ENCODE peak calls at places on chromosomes 13 and 19, in four cellular contexts. One of them, this sample, is unnamed.

GRCh38 chr19:30225615-30226463 is 146.3 kb upstream of the ZNF536 start:
- DNase-seq in D721Med: no peak
- DNase-seq in stomach: no peak
- DNase-seq in bronchial epithelial cell: no peak
- DNase-seq in this sample: no peak

GRCh38 chr13:101453784-101454201 is 1.3 kb downstream of the ITGBL1 start:
- DNase-seq in bronchial epithelial cell: peak; percentile 52
- DNase-seq in stomach: peak; percentile 47
- DNase-seq in D721Med: no peak
- DNase-seq in this sample: no peak

GRCh38 chr13:41678320-41678719 is 221.0 kb downstream of the RGCC start:
- DNase-seq in bronchial epithelial cell: no peak
- DNase-seq in stomach: no peak
- DNase-seq in D721Med: no peak
- DNase-seq in this sample: no peak

GRCh38 chr19:33492951-33493350 is 28.6 kb downstream of the PEPD start:
- DNase-seq in stomach: no peak
- DNase-seq in D721Med: no peak
- DNase-seq in bronchial epithelial cell: no peak
- DNase-seq in this sample: no peak

GRCh38 chr19:12833747-12834417 is 497 bp downstream of the RTBDN start:
- DNase-seq in stomach: peak; percentile 28
- DNase-seq in D721Med: peak; percentile 63
- DNase-seq in bronchial epithelial cell: no peak
- DNase-seq in this sample: no peak

GRCh38 chr19:34722353-34722752 is 11.7 kb upstream of the ZNF181 start:
- DNase-seq in stomach: no peak
- DNase-seq in bronchial epithelial cell: no peak
- DNase-seq in D721Med: no peak
- DNase-seq in this sample: no peak

GRCh38 chr19:7516281-7516862 is 469 bp downstream of the ZNF358 start:
- DNase-seq in stomach: no peak
- DNase-seq in D721Med: no peak
- DNase-seq in bronchial epithelial cell: no peak
- DNase-seq in this sample: no peak

GRCh38 chr19:38266070-38266469 is 1.7 kb downstream of the SPINT2 start:
- DNase-seq in bronchial epithelial cell: peak; percentile 58
- DNase-seq in D721Med: no peak
- DNase-seq in stomach: no peak
- DNase-seq in this sample: no peak

GRCh38 chr19:804419-805160 is 7.3 kb downstream of the PTBP1 start:
- DNase-seq in bronchial epithelial cell: no peak
- DNase-seq in D721Med: peak; percentile 10
- DNase-seq in stomach: no peak
- DNase-seq in this sample: no peak

GRCh38 chr19:44714597-44715169 is 15.7 kb downstream of the CEACAM16 start:
- DNase-seq in stomach: no peak
- DNase-seq in bronchial epithelial cell: no peak
- DNase-seq in D721Med: no peak
- DNase-seq in this sample: no peak

GRCh38 chr13:114007566-114007965 is 33.7 kb upstream of the C13orf46 start:
- DNase-seq in D721Med: no peak
- DNase-seq in stomach: no peak
- DNase-seq in bronchial epithelial cell: no peak
- DNase-seq in this sample: peak; percentile 18

GRCh38 chr13:94548382-94549240 is 47.3 kb downstream of the TGDS start:
- DNase-seq in D721Med: no peak
- DNase-seq in stomach: peak; percentile 32
- DNase-seq in bronchial epithelial cell: peak; percentile 21
- DNase-seq in this sample: no peak

GRCh38 chr19:58351558-58351878 is 1.8 kb downstream of the A1BG start:
- DNase-seq in bronchial epithelial cell: no peak
- DNase-seq in D721Med: no peak
- DNase-seq in stomach: no peak
- DNase-seq in this sample: no peak

GRCh38 chr19:3660493-3661219 is 34.1 kb upstream of the CACTIN start:
- DNase-seq in bronchial epithelial cell: no peak
- DNase-seq in D721Med: no peak
- DNase-seq in stomach: no peak
- DNase-seq in this sample: no peak

GRCh38 chr13:113907637-113908617 is 44.1 kb upstream of the GAS6 start:
- DNase-seq in stomach: peak; percentile 25
- DNase-seq in bronchial epithelial cell: peak; percentile 61
- DNase-seq in D721Med: no peak
- DNase-seq in this sample: no peak

GRCh38 chr13:45361596-45362206 is 20.7 kb upstream of the TPT1 start:
- DNase-seq in D721Med: no peak
- DNase-seq in bronchial epithelial cell: peak; percentile 96
- DNase-seq in stomach: no peak
- DNase-seq in this sample: no peak

GRCh38 chr19:7987084-7987768 is 18.2 kb downstream of the ELAVL1 start:
- DNase-seq in bronchial epithelial cell: no peak
- DNase-seq in D721Med: no peak
- DNase-seq in stomach: no peak
- DNase-seq in this sample: no peak

GRCh38 chr13:101454767-101455166 is 2.3 kb downstream of the ITGBL1 start:
- DNase-seq in D721Med: no peak
- DNase-seq in stomach: no peak
- DNase-seq in bronchial epithelial cell: peak; percentile 76
- DNase-seq in this sample: no peak

GRCh38 chr13:29474991-29475390 is 120.5 kb downstream of the SLC7A1 start:
- DNase-seq in stomach: no peak
- DNase-seq in D721Med: no peak
- DNase-seq in bronchial epithelial cell: peak; percentile 18
- DNase-seq in this sample: no peak

GRCh38 chr19:1408300-1409203 is 1.2 kb downstream of the DAZAP1 start:
- DNase-seq in D721Med: no peak
- DNase-seq in bronchial epithelial cell: no peak
- DNase-seq in stomach: peak; percentile 51
- DNase-seq in this sample: no peak

GRCh38 chr13:35693142-35693784 is 216.8 kb upstream of the MAB21L1 start:
- DNase-seq in bronchial epithelial cell: no peak
- DNase-seq in D721Med: no peak
- DNase-seq in stomach: no peak
- DNase-seq in this sample: no peak

GRCh38 chr19:52917531-52917930 is 5.7 kb downstream of the ZNF888 start:
- DNase-seq in bronchial epithelial cell: no peak
- DNase-seq in D721Med: no peak
- DNase-seq in stomach: no peak
- DNase-seq in this sample: no peak
- TF ChIP-seq CTCF in bronchial epithelial cell: no peak
- TF ChIP-seq CTCF in D721Med: no peak
- TF ChIP-seq CTCF in stomach: no peak
- TF ChIP-seq CTCF in this sample: no peak

GRCh38 chr19:15869109-15869555 is 28.7 kb downstream of the CYP4F2 start:
- DNase-seq in D721Med: no peak
- DNase-seq in bronchial epithelial cell: peak; percentile 92
- DNase-seq in stomach: peak; percentile 42
- DNase-seq in this sample: no peak

GRCh38 chr19:15869873-15870272 is 28.0 kb downstream of the CYP4F2 start:
- DNase-seq in D721Med: no peak
- DNase-seq in stomach: no peak
- DNase-seq in bronchial epithelial cell: no peak
- DNase-seq in this sample: no peak

GRCh38 chr19:15866646-15867045 is 31.2 kb downstream of the CYP4F2 start:
- DNase-seq in bronchial epithelial cell: no peak
- DNase-seq in stomach: no peak
- DNase-seq in D721Med: no peak
- DNase-seq in this sample: no peak

GRCh38 chr19:15875075-15875474 is 22.8 kb downstream of the CYP4F2 start:
- DNase-seq in D721Med: no peak
- DNase-seq in stomach: no peak
- DNase-seq in bronchial epithelial cell: no peak
- DNase-seq in this sample: no peak

GRCh38 chr19:15871570-15871969 is 26.3 kb downstream of the CYP4F2 start:
- DNase-seq in bronchial epithelial cell: no peak
- DNase-seq in D721Med: no peak
- DNase-seq in stomach: no peak
- DNase-seq in this sample: no peak
- TF ChIP-seq CTCF in bronchial epithelial cell: no peak
- TF ChIP-seq CTCF in D721Med: no peak
- TF ChIP-seq CTCF in stomach: no peak
- TF ChIP-seq CTCF in this sample: no peak

GRCh38 chr13:32940601-32941000 is 75.6 kb upstream of the KL start:
- DNase-seq in bronchial epithelial cell: no peak
- DNase-seq in stomach: no peak
- DNase-seq in D721Med: no peak
- DNase-seq in this sample: no peak
- TF ChIP-seq CTCF in bronchial epithelial cell: no peak
- TF ChIP-seq CTCF in stomach: no peak
- TF ChIP-seq CTCF in D721Med: no peak
- TF ChIP-seq CTCF in this sample: no peak

DNA sequence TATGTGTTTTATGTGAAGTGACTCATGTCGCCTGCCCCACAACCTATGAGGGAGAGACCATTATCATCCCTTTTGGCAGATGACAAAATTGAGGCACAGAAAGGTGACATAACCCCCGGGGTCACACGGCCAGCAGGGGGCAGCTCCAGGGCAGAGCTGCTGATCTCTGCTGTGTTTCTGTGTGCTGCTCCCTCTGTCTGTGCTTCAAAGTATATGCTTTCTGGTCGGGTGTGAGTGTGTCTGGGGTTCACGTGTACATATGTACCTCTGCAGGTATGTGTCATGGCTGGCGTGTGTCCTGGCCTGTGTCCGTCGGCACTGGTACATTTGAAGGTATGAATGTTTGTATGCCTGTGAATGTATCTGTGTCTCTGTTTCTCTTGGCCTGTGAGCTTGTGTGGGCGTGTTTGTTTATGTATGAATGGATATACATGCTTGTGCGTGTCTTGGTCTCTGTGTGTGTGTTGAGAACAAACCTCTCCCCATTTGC is 7.1 kb downstream of the LIPE start:
- DNase-seq in bronchial epithelial cell: peak; percentile 99
- DNase-seq in D721Med: no peak
- DNase-seq in stomach: peak; percentile 48
- DNase-seq in this sample: no peak
- TF ChIP-seq CTCF in bronchial epithelial cell: peak; percentile 87
- TF ChIP-seq CTCF in D721Med: peak; percentile 47
- TF ChIP-seq CTCF in stomach: peak; percentile 27
- TF ChIP-seq CTCF in this sample: peak; percentile 50

GRCh38 chr19:46717034-46717715 is at the start of gene PRKD2:
- DNase-seq in bronchial epithelial cell: peak; percentile 31
- DNase-seq in stomach: peak; percentile 93
- DNase-seq in D721Med: peak; percentile 96
- DNase-seq in this sample: peak; percentile 87
- TF ChIP-seq CTCF in bronchial epithelial cell: no peak
- TF ChIP-seq CTCF in stomach: no peak
- TF ChIP-seq CTCF in D721Med: no peak
- TF ChIP-seq CTCF in this sample: no peak

GRCh38 chr19:14370169-14370998 is 10.9 kb upstream of the ADGRE5 start:
- DNase-seq in bronchial epithelial cell: no peak
- DNase-seq in stomach: no peak
- DNase-seq in D721Med: no peak
- DNase-seq in this sample: peak; percentile 70
- TF ChIP-seq CTCF in bronchial epithelial cell: no peak
- TF ChIP-seq CTCF in stomach: no peak
- TF ChIP-seq CTCF in D721Med: no peak
- TF ChIP-seq CTCF in this sample: no peak

DNA sequence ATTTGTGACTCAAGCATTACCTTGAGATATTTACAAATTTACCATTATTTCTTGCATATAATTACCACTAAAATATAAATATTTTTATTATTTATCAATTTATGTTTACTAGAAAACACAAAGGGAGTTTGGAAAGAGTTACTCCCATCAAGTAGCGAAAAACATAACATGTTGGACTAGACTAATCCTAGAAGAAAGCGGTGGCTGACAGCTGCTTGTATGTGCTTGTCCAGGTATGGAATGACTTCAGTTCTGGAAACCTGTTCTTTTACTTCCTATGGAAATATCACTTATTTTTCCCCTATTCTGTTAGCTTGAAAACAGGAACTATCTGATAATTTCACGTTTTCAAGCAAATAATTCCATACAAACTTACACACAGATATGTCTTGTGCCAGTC is 28.5 kb downstream of the SLITRK1 start:
- DNase-seq in D721Med: no peak
- DNase-seq in bronchial epithelial cell: peak; percentile 11
- DNase-seq in stomach: no peak
- DNase-seq in this sample: no peak
- TF ChIP-seq CTCF in D721Med: no peak
- TF ChIP-seq CTCF in bronchial epithelial cell: no peak
- TF ChIP-seq CTCF in stomach: no peak
- TF ChIP-seq CTCF in this sample: no peak

GRCh38 chr19:14682084-14682483 is 7.4 kb upstream of the ADGRE3 start:
- DNase-seq in D721Med: no peak
- DNase-seq in bronchial epithelial cell: no peak
- DNase-seq in stomach: no peak
- DNase-seq in this sample: no peak

GRCh38 chr19:14683439-14683838 is 6.4 kb upstream of the ZNF333 start:
- DNase-seq in bronchial epithelial cell: no peak
- DNase-seq in stomach: no peak
- DNase-seq in D721Med: no peak
- DNase-seq in this sample: peak; percentile 79

GRCh38 chr19:14689598-14690503 is at the start of gene ZNF333:
- DNase-seq in bronchial epithelial cell: peak; percentile 67
- DNase-seq in stomach: peak; percentile 98
- DNase-seq in D721Med: peak; percentile 66
- DNase-seq in this sample: peak; percentile 90

GRCh38 chr19:14686411-14686810 is 3.4 kb upstream of the ZNF333 start:
- DNase-seq in bronchial epithelial cell: peak; percentile 35
- DNase-seq in stomach: no peak
- DNase-seq in D721Med: no peak
- DNase-seq in this sample: no peak
- TF ChIP-seq CTCF in bronchial epithelial cell: peak; percentile 17
- TF ChIP-seq CTCF in stomach: no peak
- TF ChIP-seq CTCF in D721Med: peak; percentile 35
- TF ChIP-seq CTCF in this sample: peak; percentile 76

GRCh38 chr13:37869756-37870488 is at the start of gene TRPC4:
- DNase-seq in stomach: peak; percentile 31
- DNase-seq in bronchial epithelial cell: peak; percentile 41
- DNase-seq in D721Med: no peak
- DNase-seq in this sample: no peak

GRCh38 chr13:37870895-37871550 is 1.5 kb upstream of the TRPC4 start:
- DNase-seq in D721Med: no peak
- DNase-seq in stomach: no peak
- DNase-seq in bronchial epithelial cell: peak; percentile 33
- DNase-seq in this sample: no peak

GRCh38 chr13:37869506-37869755 is 141 bp downstream of the TRPC4 start:
- DNase-seq in D721Med: no peak
- DNase-seq in stomach: no peak
- DNase-seq in bronchial epithelial cell: no peak
- DNase-seq in this sample: no peak

GRCh38 chr13:37868691-37869505 is 674 bp downstream of the TRPC4 start:
- DNase-seq in bronchial epithelial cell: no peak
- DNase-seq in D721Med: no peak
- DNase-seq in stomach: no peak
- DNase-seq in this sample: no peak

DNA sequence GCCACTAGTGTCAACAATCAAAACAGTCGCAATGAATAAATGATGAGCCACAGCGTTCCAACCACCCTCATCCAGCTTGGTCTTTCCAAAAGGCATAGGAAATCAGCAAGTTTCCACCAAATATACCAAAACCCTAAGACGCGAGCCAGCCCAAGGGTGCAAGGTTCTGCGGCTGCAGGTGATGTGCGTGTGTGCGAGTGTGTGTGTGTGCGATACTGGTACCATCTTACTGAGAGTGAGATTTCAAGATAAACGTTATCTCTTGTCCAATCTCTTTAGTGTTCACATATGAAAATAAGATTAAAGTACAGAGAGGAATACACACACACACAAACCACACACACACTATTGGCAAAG is 895 bp upstream of the TRPC4 start:
- DNase-seq in stomach: no peak
- DNase-seq in D721Med: no peak
- DNase-seq in bronchial epithelial cell: no peak
- DNase-seq in this sample: no peak
- TF ChIP-seq CTCF in stomach: no peak
- TF ChIP-seq CTCF in D721Med: no peak
- TF ChIP-seq CTCF in bronchial epithelial cell: no peak
- TF ChIP-seq CTCF in this sample: no peak